ENCODE peak calls at places on chromosomes 11 and 22, in four cellular contexts. One of them, this sample, is unnamed.

GRCh38 chr22:19036523-19037273 is 85.5 kb downstream of the DGCR2 start:
- DNase-seq in CD8-positive, alpha-beta T cell: no peak
- DNase-seq in choroid plexus epithelial cell: peak
- DNase-seq in A549: no peak
- DNase-seq in this sample: no peak

GRCh38 chr11:115266066-115266465 is 238.1 kb downstream of the CADM1 start:
- DNase-seq in CD8-positive, alpha-beta T cell: no peak
- DNase-seq in choroid plexus epithelial cell: no peak
- DNase-seq in A549: no peak
- DNase-seq in this sample: no peak

GRCh38 chr11:130209944-130210854 is 50.6 kb downstream of the ST14 start:
- DNase-seq in CD8-positive, alpha-beta T cell: peak
- DNase-seq in choroid plexus epithelial cell: no peak
- DNase-seq in A549: no peak
- DNase-seq in this sample: no peak

GRCh38 chr11:8031248-8032115 is 44.3 kb downstream of the EIF3F start:
- DNase-seq in CD8-positive, alpha-beta T cell: no peak
- DNase-seq in choroid plexus epithelial cell: no peak
- DNase-seq in A549: no peak
- DNase-seq in this sample: no peak

GRCh38 chr11:119169272-119169719 is 771 bp downstream of the NLRX1 start:
- DNase-seq in CD8-positive, alpha-beta T cell: no peak
- DNase-seq in choroid plexus epithelial cell: peak
- DNase-seq in A549: peak
- DNase-seq in this sample: peak

GRCh38 chr11:130600139-130600538 is 151.7 kb downstream of the ADAMTS15 start:
- DNase-seq in CD8-positive, alpha-beta T cell: no peak
- DNase-seq in choroid plexus epithelial cell: peak
- DNase-seq in A549: no peak
- DNase-seq in this sample: no peak

GRCh38 chr11:1148752-1149180 is 9.0 kb upstream of the MUC5AC start:
- DNase-seq in CD8-positive, alpha-beta T cell: no peak
- DNase-seq in choroid plexus epithelial cell: no peak
- DNase-seq in A549: no peak
- DNase-seq in this sample: no peak

GRCh38 chr11:1603629-1604028 is 4.6 kb downstream of the KRTAP5-3 start:
- DNase-seq in CD8-positive, alpha-beta T cell: no peak
- DNase-seq in choroid plexus epithelial cell: no peak
- DNase-seq in A549: no peak
- DNase-seq in this sample: no peak

GRCh38 chr22:26756675-26757293 is 99.4 kb downstream of the MIAT start:
- DNase-seq in CD8-positive, alpha-beta T cell: peak
- DNase-seq in choroid plexus epithelial cell: peak
- DNase-seq in A549: no peak
- DNase-seq in this sample: peak

GRCh38 chr22:17893900-17894299 is 119.6 kb upstream of the BID start:
- DNase-seq in CD8-positive, alpha-beta T cell: no peak
- DNase-seq in choroid plexus epithelial cell: no peak
- DNase-seq in A549: no peak
- DNase-seq in this sample: no peak

GRCh38 chr22:34414467-34415440 is 494.5 kb upstream of the LARGE1 start:
- DNase-seq in CD8-positive, alpha-beta T cell: no peak
- DNase-seq in choroid plexus epithelial cell: peak
- DNase-seq in A549: peak
- DNase-seq in this sample: peak

GRCh38 chr11:115623021-115623451 is 118.8 kb upstream of the CADM1 start:
- DNase-seq in CD8-positive, alpha-beta T cell: no peak
- DNase-seq in choroid plexus epithelial cell: peak
- DNase-seq in A549: peak
- DNase-seq in this sample: peak

GRCh38 chr11:74091549-74091948 is 79.3 kb downstream of the C2CD3 start:
- DNase-seq in CD8-positive, alpha-beta T cell: no peak
- DNase-seq in choroid plexus epithelial cell: no peak
- DNase-seq in A549: no peak
- DNase-seq in this sample: no peak

GRCh38 chr11:57567512-57568329 is at the start of gene UBE2L6:
- DNase-seq in CD8-positive, alpha-beta T cell: peak
- DNase-seq in choroid plexus epithelial cell: peak
- DNase-seq in A549: peak
- DNase-seq in this sample: peak
- TF ChIP-seq CTCF in CD8-positive, alpha-beta T cell: peak
- TF ChIP-seq CTCF in choroid plexus epithelial cell: no peak
- TF ChIP-seq CTCF in A549: no peak
- TF ChIP-seq CTCF in this sample: peak

GRCh38 chr22:42275970-42276369 is 5.5 kb upstream of the TCF20 start:
- DNase-seq in CD8-positive, alpha-beta T cell: no peak
- DNase-seq in choroid plexus epithelial cell: peak
- DNase-seq in A549: no peak
- DNase-seq in this sample: peak

GRCh38 chr22:42280140-42280539 is 9.7 kb upstream of the TCF20 start:
- DNase-seq in CD8-positive, alpha-beta T cell: no peak
- DNase-seq in choroid plexus epithelial cell: no peak
- DNase-seq in A549: no peak
- DNase-seq in this sample: no peak

GRCh38 chr22:42277232-42277753 is 6.8 kb upstream of the TCF20 start:
- DNase-seq in CD8-positive, alpha-beta T cell: no peak
- DNase-seq in choroid plexus epithelial cell: no peak
- DNase-seq in A549: no peak
- DNase-seq in this sample: no peak

GRCh38 chr22:42279425-42280020 is 9.1 kb upstream of the TCF20 start:
- DNase-seq in CD8-positive, alpha-beta T cell: no peak
- DNase-seq in choroid plexus epithelial cell: no peak
- DNase-seq in A549: no peak
- DNase-seq in this sample: no peak

GRCh38 chr22:42277988-42278776 is 7.7 kb upstream of the TCF20 start:
- DNase-seq in CD8-positive, alpha-beta T cell: no peak
- DNase-seq in choroid plexus epithelial cell: peak
- DNase-seq in A549: no peak
- DNase-seq in this sample: peak
- TF ChIP-seq CTCF in CD8-positive, alpha-beta T cell: no peak
- TF ChIP-seq CTCF in choroid plexus epithelial cell: peak
- TF ChIP-seq CTCF in A549: no peak
- TF ChIP-seq CTCF in this sample: peak

DNA sequence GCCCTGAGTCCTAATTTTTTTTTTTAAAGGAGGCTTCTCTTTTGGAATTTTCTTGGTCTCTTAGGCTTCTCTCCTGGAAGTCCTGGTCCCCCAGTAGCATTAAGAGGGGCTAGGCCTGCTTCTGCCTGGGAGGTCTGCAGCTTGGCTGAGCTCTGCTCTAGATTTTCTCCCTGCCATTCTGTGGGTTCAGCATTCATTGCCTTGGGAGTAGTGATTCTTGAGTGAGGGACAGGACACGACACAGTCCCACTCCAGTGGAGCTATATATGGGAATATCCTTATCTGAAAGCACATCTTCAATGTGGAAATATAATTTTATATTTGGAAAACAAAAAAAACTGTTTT is 3.7 kb downstream of the IGSF22 start:
- DNase-seq in CD8-positive, alpha-beta T cell: no peak
- DNase-seq in choroid plexus epithelial cell: no peak
- DNase-seq in A549: no peak
- DNase-seq in this sample: no peak
- TF ChIP-seq CTCF in CD8-positive, alpha-beta T cell: peak
- TF ChIP-seq CTCF in choroid plexus epithelial cell: no peak
- TF ChIP-seq CTCF in A549: peak
- TF ChIP-seq CTCF in this sample: no peak

GRCh38 chr11:117928818-117929567 is at the start of gene TMPRSS13:
- DNase-seq in CD8-positive, alpha-beta T cell: no peak
- DNase-seq in choroid plexus epithelial cell: no peak
- DNase-seq in A549: no peak
- DNase-seq in this sample: no peak
- TF ChIP-seq CTCF in CD8-positive, alpha-beta T cell: no peak
- TF ChIP-seq CTCF in choroid plexus epithelial cell: no peak
- TF ChIP-seq CTCF in A549: no peak
- TF ChIP-seq CTCF in this sample: no peak

DNA sequence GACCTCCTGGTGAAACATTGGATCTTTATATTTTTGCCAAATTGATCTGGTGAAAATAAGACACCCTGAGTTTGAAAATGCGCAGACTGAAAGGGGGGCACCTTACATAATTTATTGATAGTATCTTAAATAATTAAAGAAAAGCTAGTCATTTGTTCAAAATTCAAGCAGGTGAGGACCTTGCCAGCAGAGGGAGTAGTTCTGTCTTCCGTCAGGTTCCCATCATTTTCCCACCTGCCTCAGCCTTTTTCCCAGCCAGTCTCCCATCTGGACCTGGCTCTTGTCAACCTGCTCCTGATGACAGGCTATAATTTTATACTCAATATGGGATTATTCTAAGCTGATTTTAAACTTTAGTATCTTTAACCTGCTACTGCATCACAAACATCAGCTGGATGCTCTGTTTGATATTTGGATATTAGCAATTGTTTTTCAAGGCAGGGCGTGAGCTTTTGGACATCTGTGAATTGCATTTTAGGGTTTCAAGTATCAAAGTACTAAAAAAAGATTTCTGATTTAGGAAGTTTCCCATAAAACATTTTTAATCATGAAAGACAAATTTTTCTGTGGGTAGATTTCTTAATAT is 132.0 kb downstream of the ELP4 start:
- DNase-seq in CD8-positive, alpha-beta T cell: no peak
- DNase-seq in choroid plexus epithelial cell: peak
- DNase-seq in A549: peak
- DNase-seq in this sample: peak
- TF ChIP-seq CTCF in CD8-positive, alpha-beta T cell: no peak
- TF ChIP-seq CTCF in choroid plexus epithelial cell: peak
- TF ChIP-seq CTCF in A549: peak
- TF ChIP-seq CTCF in this sample: peak

GRCh38 chr11:47373876-47374820 is 4.2 kb downstream of the SPI1 start:
- DNase-seq in CD8-positive, alpha-beta T cell: peak
- DNase-seq in choroid plexus epithelial cell: peak
- DNase-seq in A549: peak
- DNase-seq in this sample: peak
- TF ChIP-seq CTCF in CD8-positive, alpha-beta T cell: peak
- TF ChIP-seq CTCF in choroid plexus epithelial cell: peak
- TF ChIP-seq CTCF in A549: peak
- TF ChIP-seq CTCF in this sample: peak

DNA sequence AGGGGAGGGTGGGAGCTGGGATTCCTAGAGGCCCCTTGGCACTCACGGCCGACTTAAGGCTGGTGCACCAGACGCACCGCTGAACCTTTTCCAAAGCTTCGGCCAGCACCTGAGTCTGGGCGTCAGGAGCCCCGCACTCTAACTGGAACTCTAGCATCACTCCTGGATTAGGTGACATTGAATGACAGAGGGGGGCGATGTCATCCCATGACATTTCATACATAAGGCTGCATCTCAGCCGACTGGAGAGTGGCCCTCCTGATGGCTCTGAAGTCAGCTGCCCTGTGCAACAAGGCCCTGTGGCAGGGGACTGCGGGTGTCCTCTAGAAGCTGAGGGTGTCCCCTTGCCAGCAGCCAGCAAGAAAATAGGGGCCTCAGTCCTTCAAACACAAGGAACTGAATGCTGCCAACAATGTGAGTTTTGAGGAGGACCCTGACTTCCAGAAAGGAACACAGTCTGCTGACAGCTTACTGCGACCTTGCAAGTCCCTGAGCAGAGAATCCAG is 10.1 kb upstream of the FADS3 start:
- DNase-seq in CD8-positive, alpha-beta T cell: no peak
- DNase-seq in choroid plexus epithelial cell: no peak
- DNase-seq in A549: no peak
- DNase-seq in this sample: no peak
- TF ChIP-seq CTCF in CD8-positive, alpha-beta T cell: no peak
- TF ChIP-seq CTCF in choroid plexus epithelial cell: no peak
- TF ChIP-seq CTCF in A549: no peak
- TF ChIP-seq CTCF in this sample: no peak

DNA sequence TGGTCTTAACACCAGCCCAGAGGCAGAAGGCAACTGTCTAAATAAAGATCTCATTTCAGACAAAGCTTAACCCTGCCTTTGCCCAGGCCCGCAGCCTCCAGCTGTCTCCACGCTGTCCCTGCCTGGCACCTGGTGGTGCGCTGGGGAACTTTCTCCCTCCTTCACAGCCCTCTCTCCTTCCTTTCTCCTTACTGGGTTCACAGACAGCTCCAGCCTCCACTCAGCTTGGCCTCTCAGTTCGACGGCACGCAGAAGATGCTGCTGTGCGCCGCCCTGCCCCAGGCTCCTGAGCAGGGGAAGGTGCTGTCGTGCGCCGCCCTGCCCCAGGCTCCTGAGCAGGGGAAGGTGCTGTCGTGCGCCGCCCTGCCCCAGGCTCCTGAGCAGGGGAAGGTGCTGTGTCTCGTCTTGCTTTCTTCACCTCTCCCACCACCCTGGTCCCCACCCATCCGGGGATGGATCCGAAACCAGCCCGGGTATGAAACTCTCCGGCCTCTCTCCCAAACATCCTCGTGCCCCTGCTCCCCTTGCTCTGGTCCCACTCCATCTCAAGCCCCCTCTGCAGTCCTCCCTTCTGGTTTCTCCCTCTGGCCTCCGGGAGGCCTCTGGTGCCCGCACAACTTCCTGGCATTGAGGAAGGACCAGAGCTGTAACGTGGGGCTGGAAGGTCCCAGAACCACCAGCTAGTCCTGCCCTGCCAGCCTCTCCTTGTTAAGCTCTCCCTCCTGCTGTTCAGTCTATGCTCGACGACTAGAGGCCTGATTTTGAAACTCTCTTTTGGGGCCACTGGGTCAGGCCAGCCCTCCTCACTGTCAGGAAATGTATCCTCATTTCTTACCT is 22.9 kb upstream of the JAM3 start:
- DNase-seq in CD8-positive, alpha-beta T cell: no peak
- DNase-seq in choroid plexus epithelial cell: peak
- DNase-seq in A549: no peak
- DNase-seq in this sample: peak
- TF ChIP-seq CTCF in CD8-positive, alpha-beta T cell: peak
- TF ChIP-seq CTCF in choroid plexus epithelial cell: peak
- TF ChIP-seq CTCF in A549: no peak
- TF ChIP-seq CTCF in this sample: peak

DNA sequence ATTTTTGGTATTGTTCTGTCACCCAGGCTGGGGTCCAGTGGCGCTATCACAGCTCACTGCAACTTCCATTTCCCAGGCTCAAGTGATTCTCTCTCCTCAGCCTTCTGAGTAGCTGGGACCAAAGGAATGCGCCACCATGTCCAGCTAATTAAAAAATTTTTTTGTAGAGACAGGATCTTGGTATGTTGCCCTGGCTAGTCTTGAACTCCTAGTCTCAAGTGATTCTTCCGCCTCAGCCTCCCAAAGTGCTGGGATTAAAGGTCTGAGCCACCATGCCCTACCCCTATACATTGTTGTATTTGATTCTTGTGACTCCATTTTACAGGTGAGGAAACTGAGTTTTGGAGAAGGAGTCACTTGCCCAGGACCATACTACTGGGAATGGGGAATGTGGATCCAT is 11.9 kb downstream of the KIAA1671 start:
- DNase-seq in CD8-positive, alpha-beta T cell: no peak
- DNase-seq in choroid plexus epithelial cell: no peak
- DNase-seq in A549: no peak
- DNase-seq in this sample: no peak
- TF ChIP-seq CTCF in CD8-positive, alpha-beta T cell: no peak
- TF ChIP-seq CTCF in choroid plexus epithelial cell: no peak
- TF ChIP-seq CTCF in A549: no peak
- TF ChIP-seq CTCF in this sample: no peak